ENCODE peak calls at places on chromosomes 3 and 15, in eight cellular contexts. C, K, Q, E, Z, O, M and U are unnamed samples. For H3K4me1, the result is how much of the 10 kb centered on the place peaks cover.

GRCh38 chr3:27607370-27607769 is 114.8 kb downstream of the EOMES start:
- DNase-seq in C (no peak), K (no peak), Q (peak), E (no peak), Z (no peak), O (no peak), M (no peak), U (no peak)

GRCh38 chr3:66441124-66441523 is 59.7 kb downstream of the LRIG1 start:
- DNase-seq in C (no peak), K (no peak), Q (no peak), E (no peak), Z (no peak), O (no peak), M (no peak), U (no peak)

GRCh38 chr15:65833501-65834220 is 35.6 kb upstream of the RAB11A start:
- DNase-seq in C (peak), K (peak), Q (no peak), E (no peak), Z (peak), O (no peak), M (peak), U (peak)

GRCh38 chr3:85533586-85533985 is 574.8 kb downstream of the CADM2 start:
- DNase-seq in C (no peak), K (no peak), Q (no peak), E (no peak), Z (no peak), O (no peak), M (no peak), U (no peak)

GRCh38 chr3:57256844-57257243 is 29.3 kb downstream of the APPL1 start:
- DNase-seq in C (no peak), K (no peak), Q (no peak), E (no peak), Z (peak), O (no peak), M (no peak), U (peak)

GRCh38 chr15:65339926-65340325 is 35.4 kb downstream of the RNU5B-1 start:
- DNase-seq in C (peak), K (no peak), Q (no peak), E (no peak), Z (no peak), O (no peak), M (no peak), U (no peak)

GRCh38 chr3:45477026-45477725 is 88.8 kb downstream of the LARS2 start:
- DNase-seq in C (no peak), K (no peak), Q (no peak), E (no peak), Z (no peak), O (no peak), M (no peak), U (no peak)

GRCh38 chr3:195855471-195856409 is 44.0 kb upstream of the MUC4 start:
- DNase-seq in C (no peak), K (no peak), Q (no peak), E (no peak), Z (no peak), O (no peak), M (no peak), U (no peak)

GRCh38 chr15:54859982-54860381 is 336.8 kb downstream of the RSL24D1 start:
- DNase-seq in C (no peak), K (no peak), Q (no peak), E (no peak), Z (no peak), O (no peak), M (no peak), U (no peak)

GRCh38 chr3:47868306-47868705 is 65.4 kb downstream of the DHX30 start:
- DNase-seq in C (no peak), K (no peak), Q (no peak), E (no peak), Z (no peak), O (no peak), M (no peak), U (peak)

GRCh38 chr3:129938140-129938930 is 36.2 kb upstream of the TRH start:
- DNase-seq in C (no peak), K (no peak), Q (peak), E (no peak), Z (no peak), O (no peak), M (no peak), U (no peak)

GRCh38 chr3:10449436-10449835 is 56.0 kb downstream of the ATP2B2 start:
- DNase-seq in C (no peak), K (no peak), Q (no peak), E (no peak), Z (no peak), O (no peak), M (no peak), U (no peak)

GRCh38 chr3:74009961-74010859 is 385.5 kb upstream of the PDZRN3 start:
- DNase-seq in C (no peak), K (no peak), Q (peak), E (no peak), Z (no peak), O (no peak), M (no peak), U (no peak)

GRCh38 chr3:86988986-86989385 is 2.0 kb downstream of the VGLL3 start:
- DNase-seq in C (no peak), K (no peak), Q (no peak), E (no peak), Z (no peak), O (no peak), M (no peak), U (no peak)

GRCh38 chr3:172369590-172370259 is 78.5 kb downstream of the GHSR start:
- DNase-seq in C (no peak), K (no peak), Q (no peak), E (no peak), Z (no peak), O (no peak), M (no peak), U (no peak)
- TF ChIP-seq CTCF in C (no peak), K (no peak), Q (no peak), E (no peak), Z (no peak), O (no peak), M (no peak), U (no peak)

GRCh38 chr3:60513241-60513640 is 738.0 kb downstream of the FHIT start:
- DNase-seq in C (no peak), K (no peak), Q (no peak), E (no peak), Z (no peak), O (no peak), M (no peak), U (no peak)

GRCh38 chr3:60517134-60517533 is 734.1 kb downstream of the FHIT start:
- DNase-seq in C (no peak), K (no peak), Q (no peak), E (no peak), Z (no peak), O (no peak), M (no peak), U (no peak)

GRCh38 chr3:60512506-60512905 is 738.7 kb downstream of the FHIT start:
- DNase-seq in C (no peak), K (no peak), Q (no peak), E (no peak), Z (no peak), O (no peak), M (no peak), U (no peak)

GRCh38 chr3:60514866-60515265 is 736.4 kb downstream of the FHIT start:
- DNase-seq in C (no peak), K (no peak), Q (no peak), E (no peak), Z (no peak), O (no peak), M (no peak), U (no peak)

DNA sequence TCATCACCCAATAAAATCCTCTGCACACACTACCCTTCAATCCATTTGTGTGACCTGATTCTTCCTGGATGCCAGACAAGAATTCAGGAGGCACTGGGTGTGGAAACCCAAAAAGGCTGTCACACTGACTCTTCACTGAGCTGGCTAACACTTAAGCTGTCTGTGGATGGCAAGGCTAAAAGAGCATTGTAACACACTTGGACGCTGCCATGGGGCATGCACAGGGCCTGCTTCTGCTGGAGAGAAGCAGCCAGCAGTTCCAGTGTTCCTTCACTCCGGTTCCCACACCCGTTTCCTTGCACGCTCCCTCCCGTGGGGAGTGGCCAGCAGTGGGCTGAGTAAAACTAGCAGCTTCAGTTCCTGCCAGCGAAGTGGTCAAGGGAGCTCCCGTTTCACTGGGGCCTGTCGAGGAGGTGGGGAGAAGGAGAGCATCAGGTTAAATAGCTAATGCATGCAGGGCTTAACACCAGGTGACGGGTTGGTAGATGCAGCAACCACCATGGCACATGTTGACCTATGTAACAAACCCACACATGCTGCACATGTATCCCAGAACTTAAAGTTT is 737.1 kb downstream of the FHIT start:
- DNase-seq in C (no peak), K (no peak), Q (no peak), E (no peak), Z (no peak), O (no peak), M (no peak), U (peak)
- H3K4me1 ChIP-seq in C (under half), K (under half), Q (under half), E (under half), Z (under half), O (under half), M (under half), U (under half)

DNA sequence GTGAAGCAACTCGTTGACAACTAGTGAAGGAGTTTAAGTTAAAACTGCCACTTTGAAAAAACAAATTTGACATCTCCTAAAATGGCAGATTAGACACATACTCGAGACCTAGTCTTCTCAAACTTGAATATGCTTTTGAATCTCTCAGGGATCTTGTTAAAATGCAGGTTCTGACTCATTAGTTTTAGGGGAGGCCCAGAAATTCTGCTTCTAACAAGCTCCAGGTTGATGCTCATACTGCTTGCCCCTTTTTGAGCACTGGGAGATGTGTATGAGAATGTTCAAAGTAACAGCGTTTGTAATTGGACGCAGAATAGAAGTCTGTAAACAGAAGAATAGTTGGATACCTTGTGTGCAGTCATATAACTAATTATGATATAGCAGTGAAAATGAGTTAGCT is 1.6 kb downstream of the C3orf38 start:
- DNase-seq in C (no peak), K (no peak), Q (no peak), E (no peak), Z (no peak), O (no peak), M (no peak), U (no peak)
- H3K4me3 ChIP-seq in C (peak), K (peak), Q (peak), E (peak), Z (peak), O (peak), M (peak), U (peak)

GRCh38 chr3:188503647-188504046 is 349.7 kb downstream of the LPP start:
- DNase-seq in C (no peak), K (no peak), Q (no peak), E (no peak), Z (no peak), O (no peak), M (no peak), U (no peak)
- TF ChIP-seq CTCF in C (no peak), K (no peak), Q (no peak), E (no peak), Z (no peak), O (no peak), M (no peak), U (no peak)